ENCODE peak calls at places on chromosomes 5 and 9, in ten cellular contexts. B, Y, D, C, E, J, L, O, I and U are unnamed samples.

GRCh38 chr9:79660615-79661014 is 88.8 kb downstream of the TLE4 start:
- DNase-seq in Y (no peak), E (no peak), J (no peak), D (no peak), B (no peak), C (no peak), L (peak), O (no peak), I (no peak), U (no peak)

GRCh38 chr5:159878988-159879471 is 37.3 kb upstream of the ADRA1B start:
- DNase-seq in D (peak), I (no peak), J (peak), O (no peak), Y (no peak), B (no peak), L (no peak), E (peak), C (peak), U (peak)

GRCh38 chr5:112636288-112636731 is 101.4 kb upstream of the APC start:
- DNase-seq in O (no peak), Y (no peak), E (no peak), D (peak), B (no peak), L (no peak), I (no peak), C (no peak), J (no peak), U (peak)

GRCh38 chr5:173420108-173420507 is 91.9 kb upstream of the STC2 start:
- DNase-seq in D (no peak), B (peak), L (peak), I (no peak), O (no peak), Y (no peak), C (no peak), J (no peak), E (no peak), U (no peak)

GRCh38 chr5:83430130-83431010 is 41.2 kb upstream of the VCAN start:
- DNase-seq in E (peak), Y (peak), C (peak), B (peak), I (peak), J (no peak), O (no peak), L (peak), D (peak), U (peak)

GRCh38 chr5:446864-447263 is 3.9 kb downstream of the EXOC3 start:
- DNase-seq in B (no peak), J (no peak), C (no peak), O (no peak), I (no peak), E (peak), D (peak), L (no peak), Y (no peak), U (peak)

GRCh38 chr5:69415584-69415958 is 655 bp downstream of the MARVELD2 start:
- DNase-seq in E (no peak), Y (no peak), D (peak), O (no peak), L (no peak), I (no peak), B (peak), C (peak), J (no peak), U (peak)

GRCh38 chr5:135216072-135216812 is 182.2 kb upstream of the PITX1 start:
- DNase-seq in D (no peak), B (no peak), E (no peak), J (no peak), Y (no peak), I (no peak), C (no peak), L (no peak), O (peak), U (no peak)

GRCh38 chr5:136192015-136192525 is 892 bp downstream of the SMIM32 start:
- DNase-seq in J (no peak), B (no peak), L (no peak), I (no peak), D (no peak), Y (no peak), E (no peak), C (no peak), O (no peak), U (peak)

GRCh38 chr9:121073038-121073437 is 1.7 kb upstream of the CNTRL start:
- DNase-seq in Y (no peak), O (no peak), B (no peak), I (no peak), C (no peak), D (peak), E (peak), L (no peak), J (no peak), U (no peak)

GRCh38 chr5:37735649-37736347 is 104.0 kb downstream of the GDNF start:
- DNase-seq in J (no peak), C (no peak), B (no peak), L (no peak), Y (no peak), O (no peak), I (no peak), E (peak), D (no peak), U (peak)

GRCh38 chr9:21965401-21965951 is 28.7 kb downstream of the CDKN2A start:
- DNase-seq in D (peak), I (peak), J (no peak), O (no peak), B (no peak), C (peak), E (no peak), Y (peak), L (no peak), U (peak)

GRCh38 chr9:95874303-95874988 is 1.0 kb upstream of the ERCC6L2 start:
- DNase-seq in L (no peak), J (no peak), D (no peak), I (no peak), C (peak), Y (no peak), O (no peak), B (no peak), E (peak), U (peak)

GRCh38 chr5:180795771-180796313 is 6.8 kb downstream of the MGAT1 start:
- DNase-seq in L (no peak), Y (no peak), I (no peak), J (no peak), O (peak), B (no peak), D (no peak), C (no peak), E (no peak), U (no peak)

GRCh38 chr5:140800816-140801493 is at the start of gene PCDHA3:
- DNase-seq in C (no peak), O (no peak), B (no peak), J (no peak), D (peak), Y (no peak), E (peak), L (no peak), I (peak), U (peak)

GRCh38 chr9:77424993-77425392 is 223.1 kb downstream of the GNA14 start:
- DNase-seq in L (no peak), J (no peak), E (no peak), Y (no peak), O (no peak), C (no peak), B (no peak), I (no peak), D (peak), U (peak)

GRCh38 chr9:6305954-6306563 is 22.1 kb upstream of the TPD52L3 start:
- DNase-seq in D (peak), J (no peak), L (peak), C (peak), O (no peak), I (no peak), B (no peak), Y (no peak), E (peak), U (peak)

GRCh38 chr5:56358703-56359428 is 125.7 kb upstream of the ANKRD55 start:
- DNase-seq in L (no peak), D (peak), J (no peak), Y (no peak), C (no peak), B (no peak), E (no peak), I (no peak), O (no peak), U (peak)

GRCh38 chr5:127697894-127698600 is 5.1 kb upstream of the CCDC192 start:
- DNase-seq in J (no peak), L (no peak), I (no peak), B (peak), D (peak), O (no peak), Y (no peak), C (no peak), E (no peak), U (peak)

GRCh38 chr5:154712518-154713437 is 42.4 kb upstream of the LARP1 start:
- DNase-seq in E (no peak), I (no peak), O (no peak), Y (no peak), B (peak), L (peak), C (no peak), J (no peak), D (peak), U (peak)

GRCh38 chr9:121636411-121636865 is 15.0 kb upstream of the DAB2IP start:
- DNase-seq in B (peak), D (peak), L (no peak), C (no peak), J (no peak), O (no peak), Y (no peak), I (no peak), E (no peak), U (peak)

GRCh38 chr5:81046041-81046440 is 85.9 kb downstream of the RASGRF2 start:
- DNase-seq in I (no peak), J (no peak), C (no peak), B (no peak), D (no peak), L (no peak), Y (no peak), O (no peak), E (no peak), U (no peak)

GRCh38 chr9:759541-759940 is 82.0 kb upstream of the DMRT1 start:
- DNase-seq in J (no peak), O (no peak), B (no peak), D (no peak), I (no peak), L (no peak), E (no peak), Y (no peak), C (no peak), U (peak)

GRCh38 chr5:69129413-69129812 is 35.6 kb downstream of the SLC30A5 start:
- DNase-seq in L (no peak), O (no peak), Y (no peak), D (peak), I (no peak), C (no peak), B (no peak), E (no peak), J (no peak), U (peak)

GRCh38 chr5:140174472-140175366 is at the start of gene CYSTM1:
- DNase-seq in D (peak), C (peak), J (peak), L (peak), E (peak), O (peak), Y (peak), I (peak), B (peak), U (peak)

GRCh38 chr5:96463106-96463505 is 30.1 kb upstream of the PCSK1 start:
- DNase-seq in Y (no peak), D (no peak), I (no peak), L (peak), E (no peak), B (no peak), O (no peak), C (no peak), J (no peak), U (no peak)

GRCh38 chr5:168899673-168900072 is 320.5 kb upstream of the PANK3 start:
- DNase-seq in I (no peak), E (no peak), C (no peak), O (no peak), J (no peak), L (no peak), D (no peak), Y (no peak), B (no peak), U (no peak)

GRCh38 chr5:171367424-171368370 is 20.0 kb upstream of the NPM1 start:
- DNase-seq in D (no peak), O (no peak), I (no peak), E (peak), J (no peak), L (no peak), Y (no peak), B (no peak), C (no peak), U (peak)

GRCh38 chr5:958701-959571 is 49.7 kb upstream of the NKD2 start:
- DNase-seq in D (no peak), C (no peak), J (no peak), I (no peak), L (peak), Y (no peak), O (no peak), E (no peak), B (peak), U (peak)

GRCh38 chr5:148454576-148454975 is 70.8 kb downstream of the FBXO38 start:
- DNase-seq in B (no peak), O (no peak), L (no peak), Y (no peak), I (no peak), J (no peak), E (no peak), C (no peak), D (no peak), U (no peak)